ENCODE peak calls at places on chromosomes 11 and 22, in eight cellular contexts. U is GM04503; B is skeletal muscle cell; A is head of caudate nucleus; M is WTC11; Z is stimulated activated CD4-positive, alpha-beta T cell treated with anti-CD3 and anti-CD28 coated beads, Interleukin-1b, Interleukin-23, amount 100 ng/mL, for 24 hours; N is activated T-cell treated with anti-CD3 and anti-CD28 coated beads for 48 hours; O is stimulated activated CD8-positive, alpha-beta memory T cell treated with anti-CD3 and anti-CD28 coated beads, Interleukin-7, amount 100 ng/mL, for 4 hours. H is an unnamed sample.

GRCh38 chr11:133656100-133656635 is 123.9 kb upstream of the OPCML start:
- DNase-seq in U (no peak), B (no peak), A (no peak), M (no peak), Z (no peak), N (no peak), O (no peak), H (no peak)

GRCh38 chr22:44620841-44621382 is 81.1 kb upstream of the PRR5 start:
- DNase-seq in U (no peak), B (no peak), A (no peak), M (no peak), Z (no peak), N (no peak), O (no peak), H (no peak)

GRCh38 chr11:83464181-83464580 is 178.0 kb upstream of the CCDC90B start:
- DNase-seq in U (no peak), B (no peak), A (no peak), M (no peak), Z (no peak), N (no peak), O (no peak), H (no peak)

GRCh38 chr22:48717076-48717810 is 1110.4 kb downstream of the BRD1 start:
- DNase-seq in U (no peak), B (no peak), A (peak), M (no peak), Z (no peak), N (no peak), O (no peak), H (no peak)

GRCh38 chr22:33372875-33373274 is 314.7 kb upstream of the SYN3 start:
- DNase-seq in U (no peak), B (no peak), A (no peak), M (no peak), Z (no peak), N (no peak), O (no peak), H (no peak)

GRCh38 chr11:44275241-44275640 is 34.7 kb downstream of the ALX4 start:
- DNase-seq in U (no peak), B (no peak), A (no peak), M (no peak), Z (no peak), N (no peak), O (no peak), H (no peak)

GRCh38 chr11:86795962-86796361 is 4.4 kb upstream of the PRSS23 start:
- DNase-seq in U (no peak), B (peak), A (no peak), M (no peak), Z (no peak), N (no peak), O (no peak), H (no peak)

GRCh38 chr11:5618807-5619206 is 6.0 kb upstream of the TRIM34 start:
- DNase-seq in U (peak), B (peak), A (no peak), M (no peak), Z (no peak), N (no peak), O (no peak), H (peak)

GRCh38 chr22:19703869-19704268 is 10.4 kb upstream of the SEPTIN5 start:
- DNase-seq in U (no peak), B (no peak), A (no peak), M (peak), Z (no peak), N (no peak), O (no peak), H (no peak)

GRCh38 chr11:97990162-97990920 is 1030.4 kb upstream of the CNTN5 start:
- DNase-seq in U (no peak), B (no peak), A (no peak), M (no peak), Z (no peak), N (no peak), O (no peak), H (peak)

GRCh38 chr11:97961431-97961830 is 1059.3 kb upstream of the CNTN5 start:
- DNase-seq in U (no peak), B (no peak), A (no peak), M (no peak), Z (no peak), N (no peak), O (no peak), H (no peak)

GRCh38 chr11:120066738-120067303 is 71.1 kb downstream of the TRIM29 start:
- DNase-seq in U (no peak), B (no peak), A (no peak), M (no peak), Z (no peak), N (no peak), O (no peak), H (no peak)

GRCh38 chr11:72430743-72431570 is 3.4 kb downstream of the CLPB start:
- DNase-seq in U (no peak), B (no peak), A (peak), M (peak), Z (no peak), N (no peak), O (no peak), H (no peak)

GRCh38 chr11:111336582-111337256 is 38.4 kb downstream of the POU2AF3 start:
- DNase-seq in U (peak), B (peak), A (no peak), M (no peak), Z (no peak), N (no peak), O (no peak), H (peak)

GRCh38 chr11:34629711-34630110 is 8.8 kb downstream of the EHF start:
- DNase-seq in U (no peak), B (no peak), A (no peak), M (no peak), Z (no peak), N (no peak), O (no peak), H (no peak)

GRCh38 chr22:30396871-30397655 is at the start of gene SEC14L2:
- DNase-seq in U (no peak), B (no peak), A (peak), M (peak), Z (peak), N (peak), O (peak), H (no peak)

GRCh38 chr11:65785329-65786007 is 1.4 kb upstream of the OVOL1 start:
- DNase-seq in U (no peak), B (no peak), A (no peak), M (no peak), Z (no peak), N (no peak), O (no peak), H (no peak)

GRCh38 chr11:29217901-29218300 is 798.9 kb downstream of the KCNA4 start:
- DNase-seq in U (no peak), B (peak), A (no peak), M (no peak), Z (no peak), N (no peak), O (no peak), H (no peak)

GRCh38 chr11:71548716-71549151 is 514 bp downstream of the KRTAP5-9 start:
- DNase-seq in U (no peak), B (no peak), A (no peak), M (no peak), Z (no peak), N (no peak), O (no peak), H (no peak)

GRCh38 chr11:69499216-69499945 is 17.9 kb downstream of the LINC01488 start:
- DNase-seq in U (no peak), B (no peak), A (no peak), M (no peak), Z (no peak), N (no peak), O (no peak), H (no peak)

GRCh38 chr11:1297576-1298473 is 11.6 kb downstream of the TOLLIP start:
- DNase-seq in U (no peak), B (no peak), A (no peak), M (no peak), Z (no peak), N (no peak), O (no peak), H (no peak)

GRCh38 chr11:96012086-96012824 is 88.3 kb upstream of the MTMR2 start:
- DNase-seq in U (peak), B (no peak), A (peak), M (no peak), Z (no peak), N (peak), O (peak), H (no peak)

GRCh38 chr22:24208012-24208749 is 26.9 kb downstream of the SUSD2 start:
- DNase-seq in U (peak), B (peak), A (no peak), M (no peak), Z (no peak), N (no peak), O (no peak), H (peak)

GRCh38 chr11:45145421-45146071 is 893 bp upstream of the PRDM11 start:
- DNase-seq in U (no peak), B (no peak), A (no peak), M (peak), Z (no peak), N (no peak), O (no peak), H (no peak)

GRCh38 chr22:21941921-21942320 is 10.7 kb downstream of the PPM1F start:
- DNase-seq in U (no peak), B (no peak), A (no peak), M (no peak), Z (no peak), N (no peak), O (no peak), H (no peak)